ENCODE peak calls at places on chromosomes 12 and 14, in seven cellular contexts. O is NCI-H1092, I is NCI-H2171, A is sciatic nerve, N is GM10248, J is nucleus accumbens, V is OCI-M1. G is an unnamed sample.

GRCh38 chr12:62629971-62630739 is 163.5 kb downstream of the MON2 start:
- DNase-seq in O (no peak), I (no peak), A (no peak), N (no peak), J (no peak), V (no peak), G (no peak)

GRCh38 chr12:45235087-45236025 is 19.5 kb downstream of the ANO6 start:
- DNase-seq in O (no peak), I (no peak), A (no peak), N (no peak), J (no peak), V (peak), G (no peak)

GRCh38 chr12:120761581-120761980 is 36.0 kb downstream of the ACADS start:
- DNase-seq in O (no peak), I (no peak), A (no peak), N (no peak), J (no peak), V (no peak), G (no peak)

GRCh38 chr12:59084758-59085383 is 164.6 kb upstream of the LRIG3 start:
- DNase-seq in O (no peak), I (peak), A (peak), N (no peak), J (no peak), V (no peak), G (no peak)

GRCh38 chr14:29216774-29217232 is 450.2 kb downstream of the FOXG1 start:
- DNase-seq in O (peak), I (no peak), A (no peak), N (no peak), J (no peak), V (no peak), G (no peak)

GRCh38 chr12:92619730-92620684 is 82.8 kb upstream of the PLEKHG7 start:
- DNase-seq in O (no peak), I (no peak), A (no peak), N (no peak), J (no peak), V (no peak), G (no peak)

GRCh38 chr12:25725874-25726273 is 172.8 kb upstream of the LMNTD1 start:
- DNase-seq in O (no peak), I (no peak), A (no peak), N (no peak), J (no peak), V (no peak), G (no peak)

GRCh38 chr14:105877645-105878044 is 351.3 kb downstream of the TMEM121 start:
- DNase-seq in O (no peak), I (no peak), A (no peak), N (no peak), J (no peak), V (no peak), G (no peak)

GRCh38 chr14:93857081-93857480 is 68.8 kb upstream of the PRIMA1 start:
- DNase-seq in O (no peak), I (peak), A (no peak), N (no peak), J (no peak), V (no peak), G (no peak)

GRCh38 chr14:49549446-49549845 is 36.7 kb downstream of the RPS29 start:
- DNase-seq in O (no peak), I (no peak), A (no peak), N (no peak), J (no peak), V (no peak), G (no peak)

GRCh38 chr12:62631531-62632520 is 165.2 kb downstream of the MON2 start:
- DNase-seq in O (no peak), I (no peak), A (peak), N (peak), J (peak), V (peak), G (no peak)

GRCh38 chr12:113111247-113111646 is 24.3 kb downstream of the RASAL1 start:
- DNase-seq in O (no peak), I (no peak), A (no peak), N (no peak), J (no peak), V (no peak), G (no peak)

GRCh38 chr14:101707285-101707842 is 54.1 kb upstream of the PPP2R5C start:
- DNase-seq in O (peak), I (peak), A (no peak), N (peak), J (peak), V (peak), G (peak)

GRCh38 chr12:68239309-68239708 is 13.7 kb upstream of the IL26 start:
- DNase-seq in O (no peak), I (no peak), A (no peak), N (no peak), J (no peak), V (no peak), G (no peak)

GRCh38 chr14:59208224-59208814 is 19.9 kb downstream of the DAAM1 start:
- DNase-seq in O (no peak), I (no peak), A (no peak), N (no peak), J (no peak), V (no peak), G (no peak)

GRCh38 chr12:84787253-84787652 is 125.3 kb downstream of the SLC6A15 start:
- DNase-seq in O (no peak), I (no peak), A (no peak), N (no peak), J (no peak), V (no peak), G (no peak)

GRCh38 chr12:55955800-55956508 is 9.9 kb downstream of the PMEL start:
- DNase-seq in O (no peak), I (no peak), A (no peak), N (no peak), J (no peak), V (peak), G (no peak)

G was measured in pulmonary artery endothelial cell.